ENCODE peak calls at places on chromosome 16, in six cellular contexts. One of them, this sample, is unnamed.

GRCh38 chr16:10629592-10629963 is 49.2 kb upstream of the EMP2 start:
- DNase-seq in CD4-positive, alpha-beta memory T cell: no peak
- DNase-seq in right lobe of liver: no peak
- DNase-seq in hepatocyte: peak
- DNase-seq in neuronal stem cell: no peak
- DNase-seq in PC-3: peak
- DNase-seq in this sample: no peak

GRCh38 chr16:53502331-53503269 is at the start of gene AKTIP:
- DNase-seq in CD4-positive, alpha-beta memory T cell: no peak
- DNase-seq in right lobe of liver: peak
- DNase-seq in hepatocyte: peak
- DNase-seq in neuronal stem cell: peak
- DNase-seq in PC-3: peak
- DNase-seq in this sample: no peak

GRCh38 chr16:11374255-11374654 is 29.0 kb downstream of the RMI2 start:
- DNase-seq in CD4-positive, alpha-beta memory T cell: no peak
- DNase-seq in right lobe of liver: no peak
- DNase-seq in hepatocyte: peak
- DNase-seq in neuronal stem cell: no peak
- DNase-seq in PC-3: no peak
- DNase-seq in this sample: no peak

GRCh38 chr16:22088642-22089041 is 3.7 kb upstream of the VWA3A start:
- DNase-seq in CD4-positive, alpha-beta memory T cell: no peak
- DNase-seq in right lobe of liver: no peak
- DNase-seq in hepatocyte: no peak
- DNase-seq in neuronal stem cell: no peak
- DNase-seq in PC-3: no peak
- DNase-seq in this sample: no peak

GRCh38 chr16:19460397-19460796 is 42.7 kb downstream of the TMC5 start:
- DNase-seq in CD4-positive, alpha-beta memory T cell: no peak
- DNase-seq in right lobe of liver: no peak
- DNase-seq in hepatocyte: no peak
- DNase-seq in neuronal stem cell: no peak
- DNase-seq in PC-3: no peak
- DNase-seq in this sample: no peak

GRCh38 chr16:28925386-28926228 is 569 bp upstream of the RABEP2 start:
- DNase-seq in CD4-positive, alpha-beta memory T cell: peak
- DNase-seq in right lobe of liver: no peak
- DNase-seq in hepatocyte: peak
- DNase-seq in neuronal stem cell: no peak
- DNase-seq in PC-3: peak
- DNase-seq in this sample: peak

GRCh38 chr16:10466861-10467260 is 81.0 kb downstream of the ATF7IP2 start:
- DNase-seq in CD4-positive, alpha-beta memory T cell: no peak
- DNase-seq in right lobe of liver: no peak
- DNase-seq in hepatocyte: no peak
- DNase-seq in neuronal stem cell: no peak
- DNase-seq in PC-3: no peak
- DNase-seq in this sample: no peak

GRCh38 chr16:55759983-55760664 is 72.8 kb downstream of the CES1 start:
- DNase-seq in CD4-positive, alpha-beta memory T cell: no peak
- DNase-seq in right lobe of liver: peak
- DNase-seq in hepatocyte: peak
- DNase-seq in neuronal stem cell: peak
- DNase-seq in PC-3: no peak
- DNase-seq in this sample: no peak

DNA sequence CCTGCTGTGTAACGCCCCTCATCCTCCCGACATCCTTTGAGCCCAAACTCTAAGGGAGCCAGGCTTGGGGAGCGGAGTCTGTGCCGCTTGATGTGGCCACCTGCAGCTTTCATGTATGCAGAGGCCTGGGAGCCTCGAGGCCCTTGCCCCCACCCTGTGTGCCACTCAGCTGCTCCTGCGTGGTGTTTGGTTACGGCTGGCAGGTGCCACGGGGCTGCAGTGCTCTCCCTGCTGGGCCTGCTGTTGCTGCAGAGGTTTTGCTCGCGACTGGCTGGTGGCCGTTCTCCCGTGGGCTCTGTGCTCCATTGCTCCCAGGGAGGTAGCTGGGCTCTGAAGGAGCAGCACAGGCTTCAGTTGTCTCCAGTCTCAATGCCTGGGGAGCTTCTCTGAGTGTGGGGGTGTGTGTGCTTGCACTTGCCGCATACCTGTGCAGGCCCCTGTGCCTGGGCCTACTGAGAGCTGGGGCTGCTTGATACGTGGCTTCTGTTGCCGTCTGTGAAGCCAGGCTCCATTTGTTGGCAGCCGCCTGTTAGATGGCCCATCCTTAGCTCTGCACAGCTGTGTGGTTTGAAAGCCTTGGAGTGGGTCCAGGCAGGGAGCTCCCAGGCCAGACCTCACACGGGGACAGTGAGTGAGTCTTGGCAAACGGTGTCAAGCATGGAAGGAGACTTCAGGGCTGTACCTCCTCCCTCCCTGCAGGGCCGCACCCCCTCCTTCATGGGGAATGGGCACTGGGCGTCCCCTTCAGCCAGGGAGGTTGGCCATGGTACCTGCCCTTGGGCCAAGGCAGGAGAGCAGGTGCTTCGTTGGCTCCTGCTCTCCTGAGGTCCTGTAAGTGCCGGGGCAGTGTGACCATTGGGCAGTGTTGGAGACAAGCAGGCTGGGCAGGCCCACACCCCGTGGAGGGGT is 47.2 kb downstream of the PDPK1 start:
- DNase-seq in CD4-positive, alpha-beta memory T cell: no peak
- DNase-seq in right lobe of liver: no peak
- DNase-seq in hepatocyte: no peak
- DNase-seq in neuronal stem cell: no peak
- DNase-seq in PC-3: no peak
- DNase-seq in this sample: no peak
- H3K4me3 ChIP-seq in CD4-positive, alpha-beta memory T cell: no peak
- H3K4me3 ChIP-seq in right lobe of liver: no peak
- H3K4me3 ChIP-seq in hepatocyte: no peak
- H3K4me3 ChIP-seq in neuronal stem cell: no peak
- H3K4me3 ChIP-seq in PC-3: no peak
- H3K4me3 ChIP-seq in this sample: no peak

GRCh38 chr16:87384162-87384999 is 805 bp upstream of the FBXO31 start:
- DNase-seq in CD4-positive, alpha-beta memory T cell: no peak
- DNase-seq in right lobe of liver: peak
- DNase-seq in hepatocyte: peak
- DNase-seq in neuronal stem cell: no peak
- DNase-seq in PC-3: no peak
- DNase-seq in this sample: no peak

GRCh38 chr16:87380403-87380802 is 3.2 kb downstream of the FBXO31 start:
- DNase-seq in CD4-positive, alpha-beta memory T cell: no peak
- DNase-seq in right lobe of liver: no peak
- DNase-seq in hepatocyte: no peak
- DNase-seq in neuronal stem cell: no peak
- DNase-seq in PC-3: no peak
- DNase-seq in this sample: no peak

GRCh38 chr16:87382023-87382785 is 1.4 kb downstream of the FBXO31 start:
- DNase-seq in CD4-positive, alpha-beta memory T cell: no peak
- DNase-seq in right lobe of liver: peak
- DNase-seq in hepatocyte: peak
- DNase-seq in neuronal stem cell: no peak
- DNase-seq in PC-3: no peak
- DNase-seq in this sample: no peak

GRCh38 chr16:87383522-87384161 is at the start of gene FBXO31:
- DNase-seq in CD4-positive, alpha-beta memory T cell: peak
- DNase-seq in right lobe of liver: peak
- DNase-seq in hepatocyte: peak
- DNase-seq in neuronal stem cell: peak
- DNase-seq in PC-3: peak
- DNase-seq in this sample: peak

DNA sequence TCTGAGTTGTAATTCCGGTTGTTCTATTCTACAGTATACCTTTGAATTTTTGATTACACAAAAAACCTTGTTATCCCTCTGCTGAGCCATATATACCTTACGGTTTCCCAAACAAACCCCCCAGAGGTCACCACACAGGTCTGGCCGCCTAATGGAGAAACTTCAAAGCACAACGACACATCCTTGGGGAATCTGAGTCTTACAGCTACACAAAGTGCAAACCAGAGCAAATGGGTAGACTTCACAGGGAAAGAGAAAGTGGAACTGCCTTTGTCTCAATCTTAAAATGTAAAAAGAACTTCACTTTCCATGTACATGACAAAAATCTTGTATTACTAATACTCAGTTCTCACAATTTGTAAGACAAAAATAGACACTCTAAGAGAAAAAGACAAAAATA is 2.7 kb downstream of the FBXO31 start:
- DNase-seq in CD4-positive, alpha-beta memory T cell: no peak
- DNase-seq in right lobe of liver: no peak
- DNase-seq in hepatocyte: no peak
- DNase-seq in neuronal stem cell: no peak
- DNase-seq in PC-3: no peak
- DNase-seq in this sample: no peak
- H3K4me3 ChIP-seq in CD4-positive, alpha-beta memory T cell: no peak
- H3K4me3 ChIP-seq in right lobe of liver: peak
- H3K4me3 ChIP-seq in hepatocyte: no peak
- H3K4me3 ChIP-seq in neuronal stem cell: no peak
- H3K4me3 ChIP-seq in PC-3: peak
- H3K4me3 ChIP-seq in this sample: peak

GRCh38 chr16:88665148-88665547 is 2.3 kb upstream of the MVD start:
- DNase-seq in CD4-positive, alpha-beta memory T cell: no peak
- DNase-seq in right lobe of liver: peak
- DNase-seq in hepatocyte: no peak
- DNase-seq in neuronal stem cell: no peak
- DNase-seq in PC-3: no peak
- DNase-seq in this sample: no peak
- H3K4me3 ChIP-seq in CD4-positive, alpha-beta memory T cell: no peak
- H3K4me3 ChIP-seq in right lobe of liver: no peak
- H3K4me3 ChIP-seq in hepatocyte: no peak
- H3K4me3 ChIP-seq in neuronal stem cell: no peak
- H3K4me3 ChIP-seq in PC-3: no peak
- H3K4me3 ChIP-seq in this sample: no peak

GRCh38 chr16:4370570-4371480 is 823 bp upstream of the VASN start:
- DNase-seq in CD4-positive, alpha-beta memory T cell: no peak
- DNase-seq in right lobe of liver: no peak
- DNase-seq in hepatocyte: peak
- DNase-seq in neuronal stem cell: no peak
- DNase-seq in PC-3: no peak
- DNase-seq in this sample: peak
- H3K4me3 ChIP-seq in CD4-positive, alpha-beta memory T cell: no peak
- H3K4me3 ChIP-seq in right lobe of liver: peak
- H3K4me3 ChIP-seq in hepatocyte: no peak
- H3K4me3 ChIP-seq in neuronal stem cell: peak
- H3K4me3 ChIP-seq in PC-3: peak
- H3K4me3 ChIP-seq in this sample: peak

DNA sequence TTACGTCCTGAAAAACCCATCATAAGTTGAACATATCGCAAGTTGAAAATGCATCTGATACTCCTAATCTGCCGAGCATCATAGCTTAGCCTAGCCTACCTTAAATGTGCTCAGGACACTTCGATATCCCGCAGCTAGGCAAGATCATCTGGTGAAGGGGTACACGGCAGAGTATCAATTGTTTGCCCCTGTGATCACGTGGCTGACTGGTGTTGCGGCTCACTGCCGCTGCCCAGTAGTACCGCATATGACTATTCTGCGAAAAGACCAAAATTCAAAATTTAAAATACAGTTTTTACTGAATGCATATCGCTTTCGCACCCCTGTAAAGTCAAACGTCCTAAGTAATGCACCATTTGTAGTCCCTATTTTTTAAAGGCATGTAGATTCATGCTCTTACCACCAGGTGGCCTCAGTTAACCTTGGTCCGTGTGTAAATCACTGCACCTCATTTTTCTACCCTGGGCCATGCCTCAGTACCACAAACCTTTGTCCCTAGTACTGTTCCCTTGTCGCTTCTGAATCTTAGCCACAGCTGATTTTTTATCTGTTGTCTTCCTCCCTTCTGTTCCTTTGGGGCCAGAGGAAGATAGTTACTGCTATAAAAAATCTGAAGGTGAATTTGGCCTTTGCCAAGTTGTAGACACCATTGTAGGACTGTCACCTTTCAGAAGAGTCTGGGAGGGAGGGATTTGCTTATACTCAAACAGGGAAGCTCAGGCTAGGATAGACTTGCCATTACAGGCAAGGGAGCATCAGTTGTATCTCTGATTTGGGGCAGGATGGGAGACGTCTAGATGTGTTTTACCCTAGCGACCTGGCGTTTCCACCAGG is 34.4 kb downstream of the WWP2 start:
- DNase-seq in CD4-positive, alpha-beta memory T cell: peak
- DNase-seq in right lobe of liver: no peak
- DNase-seq in hepatocyte: peak
- DNase-seq in neuronal stem cell: peak
- DNase-seq in PC-3: peak
- DNase-seq in this sample: peak
- H3K4me3 ChIP-seq in CD4-positive, alpha-beta memory T cell: no peak
- H3K4me3 ChIP-seq in right lobe of liver: no peak
- H3K4me3 ChIP-seq in hepatocyte: no peak
- H3K4me3 ChIP-seq in neuronal stem cell: no peak
- H3K4me3 ChIP-seq in PC-3: no peak
- H3K4me3 ChIP-seq in this sample: no peak

DNA sequence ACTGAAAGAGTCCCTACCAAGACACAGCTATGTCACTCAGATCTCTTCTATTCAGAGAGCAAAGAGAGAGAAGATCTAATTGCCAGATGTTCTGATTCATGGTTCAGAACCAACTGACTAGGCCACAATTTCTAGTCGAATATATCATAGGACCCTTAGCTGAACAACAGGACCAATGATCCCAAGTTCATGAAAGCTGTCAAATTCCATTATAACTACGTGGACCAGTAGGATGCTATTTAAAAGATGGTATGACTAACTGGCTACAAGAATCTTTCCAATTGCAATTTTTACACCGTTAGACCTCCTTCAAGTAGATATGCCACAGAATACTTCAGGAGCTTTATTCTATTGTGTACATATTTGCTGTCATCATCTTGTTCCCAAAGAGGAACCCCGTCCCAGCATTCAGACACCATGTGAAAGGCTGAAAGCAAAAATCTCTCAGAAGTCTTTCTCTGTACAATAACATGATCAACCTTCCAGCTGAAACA is 26.0 kb downstream of the DCUN1D3 start:
- DNase-seq in CD4-positive, alpha-beta memory T cell: no peak
- DNase-seq in right lobe of liver: no peak
- DNase-seq in hepatocyte: no peak
- DNase-seq in neuronal stem cell: no peak
- DNase-seq in PC-3: no peak
- DNase-seq in this sample: no peak
- H3K4me3 ChIP-seq in CD4-positive, alpha-beta memory T cell: no peak
- H3K4me3 ChIP-seq in right lobe of liver: no peak
- H3K4me3 ChIP-seq in hepatocyte: no peak
- H3K4me3 ChIP-seq in neuronal stem cell: no peak
- H3K4me3 ChIP-seq in PC-3: no peak
- H3K4me3 ChIP-seq in this sample: no peak

DNA sequence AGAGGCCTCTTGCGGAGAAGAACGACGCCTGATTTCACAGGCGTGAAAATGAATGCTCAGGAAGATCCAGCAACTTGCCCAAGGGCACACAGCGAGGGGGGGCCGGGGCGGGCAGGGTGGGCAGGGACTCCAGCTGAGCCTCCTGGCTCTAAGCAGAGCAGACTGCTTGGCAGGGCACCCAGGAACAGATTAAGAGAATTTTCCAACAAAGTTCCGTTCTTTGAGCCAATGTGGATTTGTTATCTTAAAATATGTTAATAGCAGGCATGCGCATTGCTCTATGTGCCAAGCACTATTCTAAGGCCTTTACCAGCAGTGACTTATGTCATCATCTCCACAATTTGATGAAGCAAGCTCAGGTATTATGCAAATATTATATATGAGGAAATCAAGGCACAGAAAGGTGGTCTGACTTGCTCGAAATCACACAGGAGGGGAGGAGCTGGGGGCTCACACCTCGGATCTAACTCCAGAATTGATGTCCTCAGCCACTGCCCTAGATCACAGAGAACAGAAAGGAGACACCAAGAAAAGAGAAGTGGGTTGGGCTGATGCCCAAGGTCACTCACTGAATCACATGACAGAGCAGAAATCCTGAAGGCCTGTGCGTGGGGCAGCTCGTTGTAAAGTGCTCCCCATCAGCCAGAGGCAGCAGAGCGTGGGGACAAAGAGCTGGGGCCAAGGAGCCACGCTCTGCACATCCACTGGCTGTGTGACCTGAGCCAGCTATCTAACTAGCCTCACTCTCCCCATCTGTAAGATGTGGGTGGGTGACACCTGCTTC is 23.2 kb upstream of the MEAK7 start:
- DNase-seq in CD4-positive, alpha-beta memory T cell: no peak
- DNase-seq in right lobe of liver: no peak
- DNase-seq in hepatocyte: no peak
- DNase-seq in neuronal stem cell: no peak
- DNase-seq in PC-3: no peak
- DNase-seq in this sample: no peak
- H3K4me3 ChIP-seq in CD4-positive, alpha-beta memory T cell: no peak
- H3K4me3 ChIP-seq in right lobe of liver: no peak
- H3K4me3 ChIP-seq in hepatocyte: no peak
- H3K4me3 ChIP-seq in neuronal stem cell: no peak
- H3K4me3 ChIP-seq in PC-3: no peak
- H3K4me3 ChIP-seq in this sample: no peak

This sample was measured in skeletal muscle cell.